ENCODE peak calls at places on chromosome 21, in five cellular contexts. N is CD8-positive, alpha-beta T cell; I is fibroblast of villous mesenchyme; O is GM20000; Z is fibroblast of pulmonary artery. H is an unnamed sample.

GRCh38 chr21:33300701-33301631 is 23.8 kb upstream of the IFNAR1 start:
- DNase-seq in Z (peak; percentile 50), N (no peak), O (no peak), I (peak; percentile 70), H (no peak)

GRCh38 chr21:45562965-45563364 is 20.7 kb upstream of the SLC19A1 start:
- DNase-seq in O (no peak), N (no peak), Z (peak; percentile 15), I (peak; percentile 19), H (peak; percentile 49)

GRCh38 chr21:28688381-28688780 is 304.3 kb downstream of the LTN1 start:
- DNase-seq in Z (no peak), I (no peak), O (no peak), N (no peak), H (no peak)

GRCh38 chr21:44703731-44704635 is 7.0 kb downstream of the KRTAP10-12 start:
- DNase-seq in N (no peak), O (peak; percentile 14), I (no peak), Z (no peak), H (peak; percentile 80)

GRCh38 chr21:35025206-35026152 is 23.6 kb downstream of the RUNX1 start:
- DNase-seq in N (no peak), O (no peak), Z (no peak), I (no peak), H (no peak)

GRCh38 chr21:43968410-43969114 is 43.5 kb upstream of the TRAPPC10 start:
- DNase-seq in O (no peak), I (no peak), Z (no peak), N (no peak), H (no peak)

GRCh38 chr21:35384375-35384774 is 335.3 kb upstream of the RUNX1 start:
- DNase-seq in I (no peak), N (no peak), Z (peak; percentile 25), O (no peak), H (no peak)

GRCh38 chr21:22399717-22400520 is 1401.7 kb downstream of the NCAM2 start:
- DNase-seq in O (no peak), Z (no peak), N (no peak), I (no peak), H (no peak)

GRCh38 chr21:28538987-28539622 is 453.6 kb downstream of the LTN1 start:
- DNase-seq in O (no peak), Z (peak; percentile 62), N (no peak), I (peak; percentile 75), H (no peak)

GRCh38 chr21:38938343-38938742 is 132.6 kb downstream of the ETS2 start:
- DNase-seq in O (no peak), I (peak; percentile 34), N (no peak), Z (peak; percentile 35), H (no peak)

GRCh38 chr21:36059823-36060158 is 535 bp downstream of the SETD4 start:
- DNase-seq in I (no peak), Z (no peak), N (peak; percentile 27), O (peak; percentile 46), H (peak; percentile 83)

GRCh38 chr21:45465105-45465504 is 60.1 kb downstream of the COL18A1 start:
- DNase-seq in I (no peak), N (peak; percentile 15), O (no peak), Z (no peak), H (no peak)

GRCh38 chr21:44986471-44987291 is 46.9 kb downstream of the SLX9 start:
- DNase-seq in O (no peak), I (no peak), N (no peak), Z (no peak), H (no peak)

GRCh38 chr21:20721151-20721550 is 277.1 kb upstream of the NCAM2 start:
- DNase-seq in N (no peak), O (no peak), Z (no peak), I (no peak), H (no peak)

GRCh38 chr21:15515908-15516307 is 213.9 kb upstream of the USP25 start:
- DNase-seq in Z (no peak), I (peak; percentile 17), O (no peak), N (no peak), H (no peak)

GRCh38 chr21:40099809-40100208 is 232.6 kb downstream of the PCP4 start:
- DNase-seq in Z (no peak), O (no peak), I (no peak), N (no peak), H (no peak)

GRCh38 chr21:14088391-14088790 is 122.4 kb downstream of the LIPI start:
- DNase-seq in O (no peak), Z (no peak), I (no peak), N (no peak), H (no peak)

GRCh38 chr21:45739218-45740087 is 95.9 kb downstream of the PCBP3 start:
- DNase-seq in I (no peak), Z (no peak), O (no peak), N (peak; percentile 48), H (no peak)

GRCh38 chr21:44260791-44261190 is 906 bp downstream of the DNMT3L start:
- DNase-seq in I (no peak), N (no peak), Z (no peak), O (no peak), H (no peak)

GRCh38 chr21:44477131-44477530 is 21.8 kb downstream of the LRRC3 start:
- DNase-seq in N (no peak), O (no peak), I (no peak), Z (no peak), H (no peak)

GRCh38 chr21:28805885-28806284 is 186.8 kb downstream of the LTN1 start:
- DNase-seq in O (no peak), I (peak; percentile 92), Z (peak; percentile 97), N (no peak), H (no peak)

GRCh38 chr21:16870116-16870515 is 642.7 kb upstream of the CXADR start:
- DNase-seq in I (peak; percentile 76), O (no peak), N (no peak), Z (peak; percentile 61), H (no peak)

GRCh38 chr21:45550552-45551210 is 8.4 kb upstream of the SLC19A1 start:
- DNase-seq in I (no peak), Z (no peak), O (peak; percentile 75), N (peak; percentile 32), H (no peak)

GRCh38 chr21:33059319-33059894 is 10.5 kb upstream of the OLIG1 start:
- DNase-seq in N (no peak), Z (no peak), O (no peak), I (no peak), H (no peak)

GRCh38 chr21:35048183-35048601 is 910 bp downstream of the RUNX1 start:
- DNase-seq in N (peak; percentile 33), O (no peak), Z (no peak), I (peak; percentile 21), H (no peak)

GRCh38 chr21:34949499-34949898 is 99.6 kb downstream of the RUNX1 start:
- DNase-seq in N (no peak), O (no peak), Z (no peak), I (no peak), H (no peak)

GRCh38 chr21:34202553-34203332 is 129.4 kb downstream of the MRPS6 start:
- DNase-seq in Z (peak; percentile 24), I (peak; percentile 76), O (no peak), N (no peak), H (no peak)

GRCh38 chr21:35430260-35430659 is 381.2 kb upstream of the RUNX1 start:
- DNase-seq in N (no peak), I (no peak), O (no peak), Z (no peak), H (no peak)

GRCh38 chr21:19541612-19542011 is 1138.0 kb upstream of the TMPRSS15 start:
- DNase-seq in N (no peak), I (no peak), O (no peak), Z (no peak), H (no peak)

GRCh38 chr21:30234050-30234449 is 18.2 kb upstream of the CLDN8 start:
- DNase-seq in Z (no peak), I (no peak), O (no peak), N (no peak), H (no peak)

GRCh38 chr21:15221799-15222386 is 157.1 kb upstream of the NRIP1 start:
- DNase-seq in I (peak; percentile 60), O (no peak), N (no peak), Z (peak; percentile 93), H (no peak)

GRCh38 chr21:39850333-39850732 is 16.9 kb upstream of the PCP4 start:
- DNase-seq in O (no peak), N (no peak), Z (no peak), I (no peak), H (no peak)

GRCh38 chr21:42939581-42940413 is 14.4 kb upstream of the ERVH48-1 start:
- DNase-seq in I (peak; percentile 99), Z (peak; percentile 98), N (no peak), O (no peak), H (no peak)

DNA sequence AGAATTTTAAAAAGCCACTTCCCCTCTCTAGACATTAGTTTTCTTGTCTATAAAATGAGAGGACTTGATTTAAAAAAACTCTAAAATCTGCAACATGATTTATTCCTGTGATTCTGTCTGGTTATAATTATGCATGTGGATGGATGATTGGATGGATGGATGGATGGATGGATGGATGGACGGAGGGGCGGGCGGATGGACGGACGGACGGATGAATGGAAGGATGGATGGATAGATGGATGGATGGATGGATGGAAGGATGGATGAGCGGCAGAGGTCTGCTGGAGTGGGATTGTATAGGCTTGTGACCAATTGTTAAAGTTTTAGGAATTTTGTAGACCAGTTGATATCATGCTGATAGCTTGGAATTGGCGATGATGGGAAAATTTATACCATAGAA is 135.2 kb upstream of the TIAM1 start:
- DNase-seq in Z (no peak), I (no peak), N (no peak), O (no peak), H (no peak)
- TF ChIP-seq CTCF in Z (no peak), I (no peak), N (no peak), O (no peak), H (no peak)

GRCh38 chr21:37916795-37917142 is 512 bp upstream of the KCNJ6 start:
- DNase-seq in I (peak; percentile 3), O (no peak), N (no peak), Z (no peak), H (no peak)
- TF ChIP-seq CTCF in I (peak; percentile 30), O (no peak), N (no peak), Z (no peak), H (peak; percentile 28)

DNA sequence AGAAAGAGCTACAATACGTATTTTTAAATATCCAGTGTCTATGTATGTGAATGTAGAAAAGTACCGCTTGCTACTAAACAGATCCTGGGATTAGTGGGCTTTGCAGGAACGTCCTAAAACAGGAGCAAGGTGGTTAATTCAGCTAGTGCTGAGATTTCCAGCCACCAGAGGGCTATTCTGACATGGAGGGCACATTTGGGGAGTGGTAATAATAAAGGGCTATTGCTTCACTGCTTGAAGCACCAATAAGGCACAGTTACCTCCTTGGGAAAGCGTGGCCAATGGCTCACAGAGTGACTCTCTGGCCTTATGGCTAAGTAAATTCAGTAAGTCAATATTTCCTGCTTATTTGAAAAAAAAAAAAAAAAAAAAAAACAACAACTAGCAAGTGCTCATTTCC is 152.4 kb downstream of the GABPA start:
- DNase-seq in O (no peak), N (no peak), I (no peak), Z (no peak), H (no peak)
- TF ChIP-seq CTCF in O (no peak), N (no peak), I (no peak), Z (peak; percentile 33), H (peak; percentile 18)

GRCh38 chr21:41929248-41929647 is 24.6 kb downstream of the C2CD2 start:
- DNase-seq in I (no peak), N (no peak), Z (no peak), O (no peak), H (no peak)

GRCh38 chr21:41931041-41931451 is 22.8 kb downstream of the C2CD2 start:
- DNase-seq in O (no peak), N (no peak), I (peak; percentile 41), Z (peak; percentile 48), H (no peak)

GRCh38 chr21:41933259-41934079 is 20.3 kb downstream of the C2CD2 start:
- DNase-seq in Z (peak; percentile 74), I (peak; percentile 74), O (no peak), N (no peak), H (no peak)

GRCh38 chr21:41932576-41933258 is 21.1 kb downstream of the C2CD2 start:
- DNase-seq in N (no peak), O (no peak), Z (peak; percentile 72), I (peak; percentile 85), H (no peak)

GRCh38 chr21:41932191-41932575 is 21.6 kb downstream of the C2CD2 start:
- DNase-seq in I (peak; percentile 82), N (no peak), Z (peak; percentile 82), O (no peak), H (no peak)
- TF ChIP-seq CTCF in I (peak; percentile 26), N (no peak), Z (peak; percentile 43), O (no peak), H (no peak)

H was measured in osteocyte.